ENCODE peak calls at places on chromosomes 11 and 22, in five cellular contexts. D is NB4, Q is dorsolateral prefrontal cortex, W is brain microvascular endothelial cell, J is body of pancreas. U is an unnamed sample.

GRCh38 chr11:15843309-15843857 is 513.0 kb downstream of the SOX6 start:
- DNase-seq in D (no peak), W (no peak), Q (peak), J (peak), U (peak)

GRCh38 chr22:23402275-23403151 is 177.6 kb downstream of the IGLL1 start:
- DNase-seq in D (peak), J (peak), Q (peak), W (peak), U (peak)

GRCh38 chr22:27754888-27755480 is 46.6 kb downstream of the MN1 start:
- DNase-seq in W (no peak), D (no peak), Q (no peak), J (no peak), U (no peak)

GRCh38 chr11:71580057-71581003 is 2.3 kb downstream of the KRTAP5-11 start:
- DNase-seq in W (peak), J (peak), Q (peak), D (peak), U (peak)

GRCh38 chr11:62501432-62501891 is 45.1 kb downstream of the AHNAK start:
- DNase-seq in Q (peak), J (peak), D (no peak), W (no peak), U (no peak)

GRCh38 chr11:44740967-44741366 is 14.2 kb downstream of the TSPAN18 start:
- DNase-seq in J (no peak), W (no peak), Q (no peak), D (no peak), U (no peak)

GRCh38 chr11:62908468-62909072 is 12.6 kb downstream of the CHRM1 start:
- DNase-seq in W (no peak), D (no peak), J (peak), Q (no peak), U (no peak)

GRCh38 chr11:104275992-104276391 is 112.0 kb upstream of the PDGFD start:
- DNase-seq in J (no peak), Q (no peak), W (no peak), D (peak), U (peak)

GRCh38 chr11:2257023-2257700 is 13.2 kb downstream of the ASCL2 start:
- DNase-seq in J (no peak), W (no peak), Q (no peak), D (no peak), U (no peak)

GRCh38 chr11:72113170-72113808 is 794 bp upstream of the ANAPC15 start:
- DNase-seq in Q (no peak), W (no peak), J (no peak), D (peak), U (no peak)

GRCh38 chr11:31646206-31646605 is 136.6 kb downstream of the ELP4 start:
- DNase-seq in D (no peak), Q (no peak), W (no peak), J (no peak), U (peak)

GRCh38 chr11:106998126-106998525 is 20.1 kb downstream of the GUCY1A2 start:
- DNase-seq in D (no peak), J (no peak), Q (no peak), W (no peak), U (peak)

GRCh38 chr22:40006641-40007040 is 11.9 kb downstream of the FAM83F start:
- DNase-seq in W (no peak), D (peak), J (no peak), Q (no peak), U (no peak)

GRCh38 chr11:83694191-83694905 is 408.2 kb upstream of the CCDC90B start:
- DNase-seq in J (no peak), Q (peak), W (no peak), D (no peak), U (no peak)

GRCh38 chr11:119728226-119728626 is 774 bp downstream of the NECTIN1 start:
- DNase-seq in Q (no peak), D (peak), W (no peak), J (no peak), U (peak)

GRCh38 chr22:44439356-44440223 is 58.4 kb downstream of the RTL6 start:
- DNase-seq in W (no peak), J (no peak), Q (no peak), D (no peak), U (no peak)

GRCh38 chr11:62182147-62182869 is 7.7 kb upstream of the SCGB1D1 start:
- DNase-seq in Q (no peak), J (no peak), W (no peak), D (no peak), U (no peak)

GRCh38 chr11:66586136-66586535 is 6.7 kb downstream of the CCDC87 start:
- DNase-seq in Q (no peak), W (no peak), D (no peak), J (no peak), U (no peak)

GRCh38 chr22:47123006-47123826 is 360.8 kb downstream of the TBC1D22A start:
- DNase-seq in J (no peak), Q (no peak), W (no peak), D (no peak), U (no peak)

GRCh38 chr11:124896821-124897391 is 759 bp downstream of the ROBO4 start:
- DNase-seq in Q (no peak), W (no peak), J (no peak), D (no peak), U (no peak)

GRCh38 chr11:65304613-65305012 is 10.1 kb upstream of the CDC42EP2 start:
- DNase-seq in Q (no peak), D (no peak), W (no peak), J (no peak), U (no peak)

GRCh38 chr22:49783036-49783746 is 44.5 kb downstream of the BRD1 start:
- DNase-seq in J (no peak), W (no peak), Q (no peak), D (no peak), U (no peak)

GRCh38 chr22:43110927-43111623 is 525 bp downstream of the BIK start:
- DNase-seq in Q (no peak), W (no peak), J (peak), D (peak), U (no peak)

GRCh38 chr11:76598426-76598839 is 72.1 kb downstream of the LRRC32 start:
- DNase-seq in J (no peak), W (no peak), Q (no peak), D (peak), U (peak)

GRCh38 chr11:57778318-57779037 is 16.9 kb downstream of the CTNND1 start:
- DNase-seq in W (peak), Q (peak), J (peak), D (peak), U (peak)

GRCh38 chr11:114280696-114281095 is 15.5 kb upstream of the NNMT start:
- DNase-seq in J (peak), D (peak), W (peak), Q (peak), U (peak)

GRCh38 chr22:45136594-45136993 is 27.1 kb upstream of the NUP50 start:
- DNase-seq in D (no peak), J (no peak), Q (no peak), W (no peak), U (no peak)

GRCh38 chr11:70431611-70432010 is 33.3 kb downstream of the CTTN start:
- DNase-seq in D (no peak), J (no peak), W (no peak), Q (no peak), U (no peak)

GRCh38 chr11:122733301-122733686 is 77.8 kb downstream of the UBASH3B start:
- DNase-seq in W (peak), Q (no peak), D (no peak), J (peak), U (peak)

GRCh38 chr11:59865031-59865430 is 1.3 kb downstream of the TCN1 start:
- DNase-seq in D (no peak), Q (no peak), J (peak), W (peak), U (peak)

GRCh38 chr22:47564651-47565050 is 802.2 kb downstream of the TBC1D22A start:
- DNase-seq in Q (no peak), W (no peak), D (no peak), J (no peak), U (no peak)

GRCh38 chr22:21659864-21660525 is 5.8 kb upstream of the PPIL2 start:
- DNase-seq in J (no peak), W (no peak), D (peak), Q (no peak), U (no peak)

DNA sequence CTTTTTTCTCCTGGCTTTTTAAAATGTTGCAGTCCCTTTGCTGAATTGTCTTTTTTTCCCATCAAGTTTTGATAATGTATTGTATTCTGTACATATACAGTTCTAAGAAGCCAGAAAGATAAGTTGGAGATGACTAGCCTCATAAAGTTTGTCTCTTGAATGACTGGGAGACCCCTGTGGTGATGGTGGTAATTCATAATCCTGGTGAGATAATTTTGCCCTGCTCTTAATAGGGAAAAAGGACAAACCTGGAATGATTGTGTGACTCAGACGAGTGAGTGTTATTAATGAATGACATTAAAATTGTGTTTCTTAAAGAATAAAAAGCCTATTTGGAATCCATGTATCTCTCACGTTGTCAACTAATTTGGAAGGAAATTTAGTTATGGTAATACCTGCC is 1.2 kb downstream of the HIKESHI start:
- DNase-seq in J (no peak), D (peak), Q (no peak), W (peak), U (no peak)
- H3K4me3 ChIP-seq in J (peak), D (peak), Q (peak), W (peak), U (peak)

DNA sequence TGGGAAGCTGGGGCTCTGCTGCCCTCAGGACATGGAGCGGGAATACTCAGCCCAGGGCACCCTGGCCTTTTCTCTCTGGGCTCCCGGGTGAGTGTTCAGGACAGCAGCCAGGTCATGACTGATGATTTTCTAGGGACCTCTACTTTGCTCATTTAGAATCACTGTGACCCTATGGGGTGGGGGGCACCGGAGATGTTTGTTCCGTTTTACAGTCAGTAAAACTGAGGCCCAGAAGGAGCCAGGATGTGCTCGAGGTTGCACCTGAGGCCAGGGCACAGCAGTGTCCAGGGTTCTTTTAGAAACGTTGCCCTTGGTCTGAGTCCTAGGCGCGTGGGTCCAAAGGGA is 48.1 kb downstream of the SMIM38 start:
- DNase-seq in J (no peak), W (no peak), D (no peak), Q (no peak), U (no peak)
- TF ChIP-seq CTCF in J (no peak), W (no peak), D (no peak), Q (no peak), U (no peak)

GRCh38 chr11:118265954-118266353 is 1.9 kb upstream of the MPZL2 start:
- DNase-seq in D (no peak), J (peak), Q (no peak), W (no peak), U (no peak)
- H3K4me3 ChIP-seq in D (no peak), J (no peak), Q (no peak), W (no peak), U (no peak)

GRCh38 chr11:43712676-43713075 is 32.1 kb downstream of the HSD17B12 start:
- DNase-seq in J (no peak), W (no peak), D (no peak), Q (no peak), U (no peak)

GRCh38 chr11:43706631-43707030 is 26.1 kb downstream of the HSD17B12 start:
- DNase-seq in W (no peak), Q (no peak), D (no peak), J (no peak), U (no peak)

GRCh38 chr11:43709689-43710088 is 29.2 kb downstream of the HSD17B12 start:
- DNase-seq in W (no peak), D (no peak), Q (no peak), J (no peak), U (no peak)

DNA sequence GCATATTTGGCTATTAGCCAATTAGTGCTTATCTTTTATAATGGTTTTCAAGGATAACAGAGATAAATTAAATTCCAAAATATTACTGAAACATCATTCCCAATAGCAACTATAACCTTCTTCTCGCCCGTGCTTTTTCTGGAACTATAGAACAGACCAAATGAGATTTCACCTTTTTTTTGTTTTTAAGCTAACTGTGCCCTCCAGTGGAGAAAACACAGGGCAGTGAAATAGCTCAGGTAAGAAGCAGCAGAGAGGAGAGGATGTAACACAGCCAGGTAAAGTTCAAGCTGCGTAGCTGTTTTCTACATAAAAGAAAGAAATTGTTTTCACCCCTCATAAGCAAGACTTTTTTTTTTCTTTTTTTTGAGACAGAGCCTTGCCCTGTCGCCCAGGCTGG is 28.2 kb downstream of the HSD17B12 start:
- DNase-seq in J (no peak), D (no peak), W (no peak), Q (no peak), U (peak)
- TF ChIP-seq CTCF in J (no peak), D (no peak), W (peak), Q (no peak), U (peak)

GRCh38 chr11:128522063-128522942 is 65.1 kb downstream of the ETS1 start:
- DNase-seq in D (peak), J (peak), W (peak), Q (peak), U (peak)

GRCh38 chr11:128522943-128523518 is 64.3 kb downstream of the ETS1 start:
- DNase-seq in D (peak), W (no peak), Q (no peak), J (no peak), U (no peak)

GRCh38 chr11:128521697-128522062 is 65.7 kb downstream of the ETS1 start:
- DNase-seq in J (no peak), W (no peak), Q (no peak), D (no peak), U (no peak)

GRCh38 chr11:128524172-128524571 is 63.2 kb downstream of the ETS1 start:
- DNase-seq in J (no peak), Q (no peak), W (no peak), D (no peak), U (no peak)

DNA sequence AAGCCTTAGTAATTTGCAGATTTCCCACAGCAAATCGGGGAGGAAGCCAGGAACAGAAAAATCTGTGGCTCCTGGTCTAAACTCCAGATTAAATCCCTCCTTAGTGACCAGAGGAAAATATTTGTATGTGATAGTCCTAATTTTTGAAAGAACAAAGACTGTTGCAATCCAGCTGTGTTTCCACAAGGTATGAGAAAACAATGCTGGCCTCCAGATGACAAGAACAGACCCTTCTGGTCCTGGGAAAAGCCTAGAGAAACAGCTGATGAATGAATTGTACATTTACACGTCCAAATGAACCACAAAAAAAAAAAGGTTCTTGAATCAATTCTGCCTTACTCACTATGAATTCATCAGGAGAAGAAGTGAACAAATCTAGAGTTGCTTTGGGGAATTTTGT is 63.7 kb downstream of the ETS1 start:
- DNase-seq in W (no peak), Q (no peak), J (no peak), D (no peak), U (peak)
- H3K4me3 ChIP-seq in W (no peak), Q (no peak), J (no peak), D (no peak), U (no peak)

DNA sequence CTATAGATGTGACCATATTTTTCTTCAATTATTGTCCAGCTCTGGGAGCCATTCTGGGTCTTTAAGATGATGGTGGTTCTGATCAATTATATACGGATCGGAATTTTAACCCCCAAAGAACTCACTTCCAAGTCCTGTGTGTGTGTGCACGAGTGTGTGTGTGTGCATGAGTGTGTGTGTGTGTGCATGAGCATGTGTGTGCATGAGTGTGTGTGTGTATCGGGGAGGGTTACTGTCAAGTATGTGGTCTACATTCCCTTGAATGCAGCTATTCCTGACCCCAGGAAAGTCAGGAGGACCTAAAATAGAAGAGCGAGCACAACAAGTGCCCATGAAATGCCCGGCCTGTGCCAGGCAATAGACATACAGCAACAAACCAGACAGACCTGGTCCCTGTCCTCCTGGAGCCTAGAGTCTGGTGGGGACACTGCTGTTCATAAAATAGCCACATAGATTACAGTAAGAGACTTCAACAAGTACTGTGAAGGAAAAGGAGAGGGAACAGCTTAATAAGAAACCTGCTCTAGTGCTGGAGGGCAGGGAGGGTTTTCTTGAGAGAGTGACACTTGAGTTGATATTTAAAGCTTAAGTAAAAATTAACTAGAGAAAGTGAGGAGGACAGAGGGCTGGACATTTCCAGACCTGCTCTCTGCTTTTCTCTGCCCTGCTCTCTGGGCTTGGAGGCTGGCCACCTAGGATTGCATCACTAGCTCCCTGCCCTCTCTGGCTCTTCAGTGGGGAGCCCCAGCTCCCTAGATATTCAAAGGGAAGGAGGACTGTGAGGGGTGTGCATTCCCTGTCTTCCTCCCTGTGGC is 66.1 kb upstream of the SPON1 start:
- DNase-seq in D (no peak), W (no peak), J (no peak), Q (no peak), U (no peak)
- TF ChIP-seq CTCF in D (no peak), W (no peak), J (no peak), Q (no peak), U (no peak)

GRCh38 chr11:80727315-80727714 is 1286.5 kb upstream of the TENM4 start:
- DNase-seq in Q (peak), D (peak), W (peak), J (no peak), U (peak)
- H3K4me3 ChIP-seq in Q (no peak), D (no peak), W (no peak), J (no peak), U (no peak)

GRCh38 chr11:40338739-40339138 is 1120.7 kb downstream of the LRRC4C start:
- DNase-seq in D (no peak), Q (no peak), J (no peak), W (peak), U (peak)
- TF ChIP-seq CTCF in D (no peak), Q (no peak), J (no peak), W (no peak), U (no peak)

DNA sequence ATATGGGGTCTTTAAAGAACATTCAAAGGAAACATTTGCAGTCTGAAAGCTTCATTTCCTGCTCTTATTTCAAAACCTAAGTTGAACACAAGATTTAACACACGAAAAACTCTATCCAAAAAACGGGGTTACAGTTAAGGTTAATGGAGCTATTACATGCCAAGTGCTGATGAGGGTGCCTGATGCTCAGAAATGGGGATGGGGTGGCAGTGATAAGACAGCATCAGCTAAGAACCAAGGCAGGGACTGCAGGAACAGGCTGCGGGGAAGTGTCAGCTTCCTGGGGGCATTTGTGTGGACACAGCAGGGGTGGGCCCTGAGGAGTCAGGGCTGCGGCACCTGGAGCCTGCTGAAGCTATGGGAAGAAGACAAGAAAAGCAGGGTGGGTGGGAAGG is 12.2 kb downstream of the DGCR2 start:
- DNase-seq in D (peak), J (no peak), W (no peak), Q (no peak), U (no peak)
- H3K4me3 ChIP-seq in D (peak), J (no peak), W (no peak), Q (no peak), U (no peak)

GRCh38 chr22:33083212-33083611 is 25.0 kb upstream of the SYN3 start:
- DNase-seq in J (no peak), Q (no peak), D (peak), W (no peak), U (no peak)
- TF ChIP-seq CTCF in J (no peak), Q (no peak), D (no peak), W (no peak), U (no peak)